ENCODE peak calls at places on chromosomes 3 and 15, in six cellular contexts. One of them, this sample, is unnamed.

GRCh38 chr15:48999314-48999713 is 35.6 kb upstream of the SHC4 start:
- DNase-seq in A549: no peak
- DNase-seq in activated CD8-positive, alpha-beta T cell treated with anti-CD3 and anti-CD28 coated beads for 36 hours: no peak
- DNase-seq in brain microvascular endothelial cell: no peak
- DNase-seq in bronchial epithelial cell: no peak
- DNase-seq in esophagus squamous epithelium: no peak
- DNase-seq in this sample: no peak

GRCh38 chr15:60421544-60421943 is 23.8 kb upstream of the ANXA2 start:
- DNase-seq in activated CD8-positive, alpha-beta T cell treated with anti-CD3 and anti-CD28 coated beads for 36 hours: no peak
- DNase-seq in bronchial epithelial cell: peak
- DNase-seq in A549: peak
- DNase-seq in brain microvascular endothelial cell: peak
- DNase-seq in esophagus squamous epithelium: no peak
- DNase-seq in this sample: peak

GRCh38 chr3:42161050-42161935 is 70.1 kb downstream of the TRAK1 start:
- DNase-seq in esophagus squamous epithelium: no peak
- DNase-seq in activated CD8-positive, alpha-beta T cell treated with anti-CD3 and anti-CD28 coated beads for 36 hours: no peak
- DNase-seq in brain microvascular endothelial cell: peak
- DNase-seq in A549: no peak
- DNase-seq in bronchial epithelial cell: peak
- DNase-seq in this sample: peak

GRCh38 chr3:126448141-126448892 is 27.4 kb downstream of the ZXDC start:
- DNase-seq in brain microvascular endothelial cell: no peak
- DNase-seq in A549: no peak
- DNase-seq in bronchial epithelial cell: no peak
- DNase-seq in esophagus squamous epithelium: no peak
- DNase-seq in activated CD8-positive, alpha-beta T cell treated with anti-CD3 and anti-CD28 coated beads for 36 hours: no peak
- DNase-seq in this sample: no peak

GRCh38 chr3:170033489-170033888 is 4.3 kb upstream of the GPR160 start:
- DNase-seq in bronchial epithelial cell: no peak
- DNase-seq in esophagus squamous epithelium: no peak
- DNase-seq in brain microvascular endothelial cell: no peak
- DNase-seq in activated CD8-positive, alpha-beta T cell treated with anti-CD3 and anti-CD28 coated beads for 36 hours: peak
- DNase-seq in A549: peak
- DNase-seq in this sample: no peak

GRCh38 chr15:80556694-80557367 is 138.3 kb upstream of the ABHD17C start:
- DNase-seq in brain microvascular endothelial cell: no peak
- DNase-seq in activated CD8-positive, alpha-beta T cell treated with anti-CD3 and anti-CD28 coated beads for 36 hours: no peak
- DNase-seq in esophagus squamous epithelium: no peak
- DNase-seq in bronchial epithelial cell: no peak
- DNase-seq in A549: no peak
- DNase-seq in this sample: no peak

GRCh38 chr3:41574900-41575299 is 375.6 kb downstream of the CTNNB1 start:
- DNase-seq in activated CD8-positive, alpha-beta T cell treated with anti-CD3 and anti-CD28 coated beads for 36 hours: no peak
- DNase-seq in A549: no peak
- DNase-seq in esophagus squamous epithelium: no peak
- DNase-seq in brain microvascular endothelial cell: no peak
- DNase-seq in bronchial epithelial cell: peak
- DNase-seq in this sample: no peak

GRCh38 chr3:71709908-71710511 is 15.2 kb downstream of the EIF4E3 start:
- DNase-seq in A549: no peak
- DNase-seq in brain microvascular endothelial cell: no peak
- DNase-seq in esophagus squamous epithelium: no peak
- DNase-seq in bronchial epithelial cell: no peak
- DNase-seq in activated CD8-positive, alpha-beta T cell treated with anti-CD3 and anti-CD28 coated beads for 36 hours: no peak
- DNase-seq in this sample: no peak

GRCh38 chr3:10437995-10438901 is 67.1 kb downstream of the ATP2B2 start:
- DNase-seq in A549: no peak
- DNase-seq in esophagus squamous epithelium: no peak
- DNase-seq in bronchial epithelial cell: peak
- DNase-seq in brain microvascular endothelial cell: peak
- DNase-seq in activated CD8-positive, alpha-beta T cell treated with anti-CD3 and anti-CD28 coated beads for 36 hours: peak
- DNase-seq in this sample: no peak

GRCh38 chr15:67906382-67906781 is 66.5 kb upstream of the RNU6-1 start:
- DNase-seq in esophagus squamous epithelium: no peak
- DNase-seq in A549: peak
- DNase-seq in brain microvascular endothelial cell: no peak
- DNase-seq in bronchial epithelial cell: peak
- DNase-seq in activated CD8-positive, alpha-beta T cell treated with anti-CD3 and anti-CD28 coated beads for 36 hours: no peak
- DNase-seq in this sample: no peak

GRCh38 chr3:181919375-181919774 is 207.7 kb downstream of the SOX2 start:
- DNase-seq in brain microvascular endothelial cell: no peak
- DNase-seq in esophagus squamous epithelium: no peak
- DNase-seq in A549: no peak
- DNase-seq in activated CD8-positive, alpha-beta T cell treated with anti-CD3 and anti-CD28 coated beads for 36 hours: no peak
- DNase-seq in bronchial epithelial cell: peak
- DNase-seq in this sample: no peak

GRCh38 chr15:37764733-37765191 is 169.7 kb upstream of the TMCO5A start:
- DNase-seq in activated CD8-positive, alpha-beta T cell treated with anti-CD3 and anti-CD28 coated beads for 36 hours: peak
- DNase-seq in bronchial epithelial cell: peak
- DNase-seq in brain microvascular endothelial cell: peak
- DNase-seq in A549: peak
- DNase-seq in esophagus squamous epithelium: no peak
- DNase-seq in this sample: peak

GRCh38 chr3:156246939-156247725 is 126.8 kb downstream of the KCNAB1 start:
- DNase-seq in brain microvascular endothelial cell: no peak
- DNase-seq in A549: no peak
- DNase-seq in activated CD8-positive, alpha-beta T cell treated with anti-CD3 and anti-CD28 coated beads for 36 hours: no peak
- DNase-seq in bronchial epithelial cell: peak
- DNase-seq in esophagus squamous epithelium: no peak
- DNase-seq in this sample: no peak

GRCh38 chr3:44318929-44319328 is 19.6 kb upstream of the TCAIM start:
- DNase-seq in activated CD8-positive, alpha-beta T cell treated with anti-CD3 and anti-CD28 coated beads for 36 hours: peak
- DNase-seq in esophagus squamous epithelium: no peak
- DNase-seq in bronchial epithelial cell: no peak
- DNase-seq in brain microvascular endothelial cell: no peak
- DNase-seq in A549: no peak
- DNase-seq in this sample: no peak

GRCh38 chr3:90184861-90185260 is 1077.4 kb downstream of the EPHA3 start:
- DNase-seq in bronchial epithelial cell: peak
- DNase-seq in A549: peak
- DNase-seq in esophagus squamous epithelium: no peak
- DNase-seq in activated CD8-positive, alpha-beta T cell treated with anti-CD3 and anti-CD28 coated beads for 36 hours: no peak
- DNase-seq in brain microvascular endothelial cell: peak
- DNase-seq in this sample: no peak

GRCh38 chr15:80242132-80242769 is 9.8 kb downstream of the CTXND1 start:
- DNase-seq in bronchial epithelial cell: peak
- DNase-seq in brain microvascular endothelial cell: no peak
- DNase-seq in activated CD8-positive, alpha-beta T cell treated with anti-CD3 and anti-CD28 coated beads for 36 hours: peak
- DNase-seq in esophagus squamous epithelium: no peak
- DNase-seq in A549: peak
- DNase-seq in this sample: peak

GRCh38 chr15:51675234-51675633 is 6.1 kb upstream of the SCG3 start:
- DNase-seq in A549: no peak
- DNase-seq in brain microvascular endothelial cell: no peak
- DNase-seq in bronchial epithelial cell: no peak
- DNase-seq in esophagus squamous epithelium: no peak
- DNase-seq in activated CD8-positive, alpha-beta T cell treated with anti-CD3 and anti-CD28 coated beads for 36 hours: no peak
- DNase-seq in this sample: no peak

GRCh38 chr15:66895794-66896453 is 169.5 kb upstream of the SMAD3 start:
- DNase-seq in esophagus squamous epithelium: no peak
- DNase-seq in activated CD8-positive, alpha-beta T cell treated with anti-CD3 and anti-CD28 coated beads for 36 hours: no peak
- DNase-seq in bronchial epithelial cell: no peak
- DNase-seq in A549: no peak
- DNase-seq in brain microvascular endothelial cell: no peak
- DNase-seq in this sample: no peak

GRCh38 chr3:66450389-66451022 is 50.3 kb downstream of the LRIG1 start:
- DNase-seq in activated CD8-positive, alpha-beta T cell treated with anti-CD3 and anti-CD28 coated beads for 36 hours: no peak
- DNase-seq in bronchial epithelial cell: peak
- DNase-seq in esophagus squamous epithelium: no peak
- DNase-seq in brain microvascular endothelial cell: no peak
- DNase-seq in A549: no peak
- DNase-seq in this sample: peak

GRCh38 chr15:98000249-98001203 is 40.0 kb downstream of the ARRDC4 start:
- DNase-seq in bronchial epithelial cell: peak
- DNase-seq in A549: no peak
- DNase-seq in activated CD8-positive, alpha-beta T cell treated with anti-CD3 and anti-CD28 coated beads for 36 hours: no peak
- DNase-seq in esophagus squamous epithelium: no peak
- DNase-seq in brain microvascular endothelial cell: no peak
- DNase-seq in this sample: no peak

GRCh38 chr3:13955084-13955483 is 75.2 kb upstream of the WNT7A start:
- DNase-seq in brain microvascular endothelial cell: no peak
- DNase-seq in esophagus squamous epithelium: no peak
- DNase-seq in A549: no peak
- DNase-seq in bronchial epithelial cell: no peak
- DNase-seq in activated CD8-positive, alpha-beta T cell treated with anti-CD3 and anti-CD28 coated beads for 36 hours: no peak
- DNase-seq in this sample: no peak

GRCh38 chr15:78129098-78130011 is 1.9 kb downstream of the CIB2 start:
- DNase-seq in esophagus squamous epithelium: no peak
- DNase-seq in A549: no peak
- DNase-seq in brain microvascular endothelial cell: no peak
- DNase-seq in bronchial epithelial cell: no peak
- DNase-seq in activated CD8-positive, alpha-beta T cell treated with anti-CD3 and anti-CD28 coated beads for 36 hours: no peak
- DNase-seq in this sample: no peak

GRCh38 chr3:108130705-108131104 is 39.9 kb upstream of the CD47 start:
- DNase-seq in esophagus squamous epithelium: no peak
- DNase-seq in activated CD8-positive, alpha-beta T cell treated with anti-CD3 and anti-CD28 coated beads for 36 hours: no peak
- DNase-seq in brain microvascular endothelial cell: no peak
- DNase-seq in bronchial epithelial cell: peak
- DNase-seq in A549: no peak
- DNase-seq in this sample: no peak

GRCh38 chr3:176663376-176663775 is 533.9 kb downstream of the TBL1XR1 start:
- DNase-seq in esophagus squamous epithelium: no peak
- DNase-seq in bronchial epithelial cell: no peak
- DNase-seq in brain microvascular endothelial cell: no peak
- DNase-seq in A549: no peak
- DNase-seq in activated CD8-positive, alpha-beta T cell treated with anti-CD3 and anti-CD28 coated beads for 36 hours: no peak
- DNase-seq in this sample: peak

GRCh38 chr3:175187586-175187985 is 328.5 kb downstream of the NAALADL2 start:
- DNase-seq in brain microvascular endothelial cell: no peak
- DNase-seq in esophagus squamous epithelium: no peak
- DNase-seq in A549: no peak
- DNase-seq in bronchial epithelial cell: no peak
- DNase-seq in activated CD8-positive, alpha-beta T cell treated with anti-CD3 and anti-CD28 coated beads for 36 hours: no peak
- DNase-seq in this sample: no peak

GRCh38 chr3:47877719-47878118 is 74.8 kb downstream of the DHX30 start:
- DNase-seq in esophagus squamous epithelium: no peak
- DNase-seq in brain microvascular endothelial cell: no peak
- DNase-seq in bronchial epithelial cell: no peak
- DNase-seq in A549: no peak
- DNase-seq in activated CD8-positive, alpha-beta T cell treated with anti-CD3 and anti-CD28 coated beads for 36 hours: no peak
- DNase-seq in this sample: peak

GRCh38 chr3:47877288-47877687 is 74.3 kb downstream of the DHX30 start:
- DNase-seq in bronchial epithelial cell: peak
- DNase-seq in A549: no peak
- DNase-seq in brain microvascular endothelial cell: peak
- DNase-seq in esophagus squamous epithelium: no peak
- DNase-seq in activated CD8-positive, alpha-beta T cell treated with anti-CD3 and anti-CD28 coated beads for 36 hours: no peak
- DNase-seq in this sample: peak

GRCh38 chr3:47871389-47871788 is 68.5 kb downstream of the DHX30 start:
- DNase-seq in activated CD8-positive, alpha-beta T cell treated with anti-CD3 and anti-CD28 coated beads for 36 hours: no peak
- DNase-seq in A549: no peak
- DNase-seq in brain microvascular endothelial cell: no peak
- DNase-seq in bronchial epithelial cell: no peak
- DNase-seq in esophagus squamous epithelium: no peak
- DNase-seq in this sample: no peak

GRCh38 chr3:47874438-47874837 is 71.5 kb downstream of the DHX30 start:
- DNase-seq in brain microvascular endothelial cell: no peak
- DNase-seq in A549: no peak
- DNase-seq in esophagus squamous epithelium: no peak
- DNase-seq in bronchial epithelial cell: no peak
- DNase-seq in activated CD8-positive, alpha-beta T cell treated with anti-CD3 and anti-CD28 coated beads for 36 hours: no peak
- DNase-seq in this sample: no peak

GRCh38 chr3:47874913-47875312 is 72.0 kb downstream of the DHX30 start:
- DNase-seq in A549: no peak
- DNase-seq in activated CD8-positive, alpha-beta T cell treated with anti-CD3 and anti-CD28 coated beads for 36 hours: no peak
- DNase-seq in esophagus squamous epithelium: no peak
- DNase-seq in brain microvascular endothelial cell: no peak
- DNase-seq in bronchial epithelial cell: peak
- DNase-seq in this sample: no peak
- TF ChIP-seq CTCF in A549: no peak
- TF ChIP-seq CTCF in activated CD8-positive, alpha-beta T cell treated with anti-CD3 and anti-CD28 coated beads for 36 hours: no peak
- TF ChIP-seq CTCF in esophagus squamous epithelium: no peak
- TF ChIP-seq CTCF in brain microvascular endothelial cell: no peak
- TF ChIP-seq CTCF in bronchial epithelial cell: no peak
- TF ChIP-seq CTCF in this sample: no peak

DNA sequence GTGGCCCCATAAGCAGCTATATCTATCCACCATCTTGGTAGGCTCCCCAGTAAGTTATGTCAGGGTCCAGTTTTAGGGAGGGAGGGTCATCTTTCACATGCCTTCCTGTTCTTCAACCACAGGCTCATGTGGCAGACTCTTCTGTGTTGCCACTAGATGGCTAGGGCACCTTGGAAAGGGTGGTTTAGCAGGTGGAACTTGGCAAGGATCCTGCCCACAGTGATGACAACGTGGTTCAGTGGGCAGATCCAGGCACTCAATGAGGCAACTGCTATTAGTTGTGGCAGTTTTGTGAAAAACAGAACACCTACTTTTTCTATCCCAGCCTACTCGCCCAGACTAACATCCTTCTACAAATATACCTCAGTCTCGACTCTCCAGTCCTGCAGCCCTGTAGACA is 7.2 kb upstream of the RBP1 start:
- DNase-seq in bronchial epithelial cell: no peak
- DNase-seq in A549: no peak
- DNase-seq in brain microvascular endothelial cell: no peak
- DNase-seq in activated CD8-positive, alpha-beta T cell treated with anti-CD3 and anti-CD28 coated beads for 36 hours: no peak
- DNase-seq in esophagus squamous epithelium: no peak
- DNase-seq in this sample: no peak
- TF ChIP-seq CTCF in bronchial epithelial cell: no peak
- TF ChIP-seq CTCF in A549: no peak
- TF ChIP-seq CTCF in brain microvascular endothelial cell: no peak
- TF ChIP-seq CTCF in activated CD8-positive, alpha-beta T cell treated with anti-CD3 and anti-CD28 coated beads for 36 hours: no peak
- TF ChIP-seq CTCF in esophagus squamous epithelium: no peak
- TF ChIP-seq CTCF in this sample: no peak

DNA sequence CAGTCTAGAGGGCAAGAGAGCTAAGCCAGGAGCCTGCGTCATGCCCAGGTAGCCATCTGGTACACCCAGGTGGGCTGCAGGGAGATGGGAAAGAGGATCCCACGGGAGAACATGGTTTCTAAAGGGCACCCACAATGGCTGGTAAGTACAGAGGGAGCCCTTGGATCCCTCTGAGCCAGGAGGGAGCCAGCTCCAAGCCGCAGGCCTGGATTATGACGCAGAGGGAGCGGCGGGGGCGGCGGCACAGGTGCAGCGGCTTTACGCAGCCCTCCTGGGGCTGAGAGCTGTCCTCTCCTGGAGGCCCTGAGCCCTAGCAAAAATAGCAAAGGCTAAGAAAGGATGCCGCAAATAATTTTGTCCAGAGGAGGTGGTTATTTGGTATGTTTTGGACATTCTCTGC is 2.8 kb downstream of the CAV3 start:
- DNase-seq in brain microvascular endothelial cell: no peak
- DNase-seq in A549: no peak
- DNase-seq in activated CD8-positive, alpha-beta T cell treated with anti-CD3 and anti-CD28 coated beads for 36 hours: no peak
- DNase-seq in esophagus squamous epithelium: no peak
- DNase-seq in bronchial epithelial cell: no peak
- DNase-seq in this sample: no peak
- TF ChIP-seq CTCF in brain microvascular endothelial cell: no peak
- TF ChIP-seq CTCF in A549: no peak
- TF ChIP-seq CTCF in activated CD8-positive, alpha-beta T cell treated with anti-CD3 and anti-CD28 coated beads for 36 hours: no peak
- TF ChIP-seq CTCF in esophagus squamous epithelium: no peak
- TF ChIP-seq CTCF in bronchial epithelial cell: no peak
- TF ChIP-seq CTCF in this sample: no peak

DNA sequence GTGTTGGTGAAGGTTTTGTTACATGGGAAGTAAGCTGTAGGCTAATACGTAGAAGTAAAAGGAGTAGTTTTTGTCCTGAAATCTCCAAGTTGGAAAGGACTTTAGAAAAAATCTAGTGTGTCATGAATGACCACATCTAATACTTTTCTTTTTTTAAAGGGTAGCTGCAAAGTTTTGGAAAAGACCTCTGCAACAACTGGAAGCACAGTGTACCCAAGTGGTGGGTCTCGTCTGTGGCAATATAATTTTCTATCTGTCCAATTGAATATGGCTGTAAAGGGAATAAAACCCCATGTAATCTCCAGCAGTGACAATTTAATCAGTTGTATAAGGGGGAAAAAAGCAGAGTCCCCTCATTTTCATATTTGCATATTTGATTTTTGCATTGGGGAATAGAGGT is 531.2 kb downstream of the ZIC1 start:
- DNase-seq in esophagus squamous epithelium: no peak
- DNase-seq in activated CD8-positive, alpha-beta T cell treated with anti-CD3 and anti-CD28 coated beads for 36 hours: no peak
- DNase-seq in bronchial epithelial cell: no peak
- DNase-seq in A549: no peak
- DNase-seq in brain microvascular endothelial cell: no peak
- DNase-seq in this sample: no peak
- TF ChIP-seq CTCF in esophagus squamous epithelium: no peak
- TF ChIP-seq CTCF in activated CD8-positive, alpha-beta T cell treated with anti-CD3 and anti-CD28 coated beads for 36 hours: no peak
- TF ChIP-seq CTCF in bronchial epithelial cell: no peak
- TF ChIP-seq CTCF in A549: no peak
- TF ChIP-seq CTCF in brain microvascular endothelial cell: peak
- TF ChIP-seq CTCF in this sample: no peak

This sample was measured in endothelial cell of umbilical vein.